ENCODE peak calls at places on chromosome 4, in seven cellular contexts. One of them, this sample, is unnamed.

GRCh38 chr4:10114147-10114546 is 2.5 kb downstream of the WDR1 start:
- DNase-seq in endothelial cell: no peak
- DNase-seq in tibial artery: no peak
- DNase-seq in retinal pigment epithelial cell: no peak
- DNase-seq in choroid plexus epithelial cell: no peak
- DNase-seq in fibroblast of lung: no peak
- DNase-seq in ascending aorta: no peak
- DNase-seq in this sample: no peak

GRCh38 chr4:19486400-19486799 is 765.3 kb upstream of the SLIT2 start:
- DNase-seq in endothelial cell: peak; percentile 5
- DNase-seq in fibroblast of lung: peak; percentile 11
- DNase-seq in choroid plexus epithelial cell: peak; percentile 45
- DNase-seq in ascending aorta: no peak
- DNase-seq in tibial artery: no peak
- DNase-seq in retinal pigment epithelial cell: no peak
- DNase-seq in this sample: no peak

GRCh38 chr4:169485791-169486742 is 126.3 kb downstream of the NEK1 start:
- DNase-seq in retinal pigment epithelial cell: peak; percentile 13
- DNase-seq in ascending aorta: no peak
- DNase-seq in endothelial cell: peak; percentile 44
- DNase-seq in choroid plexus epithelial cell: peak; percentile 79
- DNase-seq in fibroblast of lung: peak; percentile 79
- DNase-seq in tibial artery: no peak
- DNase-seq in this sample: peak; percentile 49

GRCh38 chr4:20391224-20391623 is 139.5 kb downstream of the SLIT2 start:
- DNase-seq in ascending aorta: no peak
- DNase-seq in tibial artery: no peak
- DNase-seq in endothelial cell: no peak
- DNase-seq in fibroblast of lung: peak; percentile 54
- DNase-seq in choroid plexus epithelial cell: peak; percentile 74
- DNase-seq in retinal pigment epithelial cell: no peak
- DNase-seq in this sample: no peak

GRCh38 chr4:183118585-183118984 is 19.5 kb downstream of the WWC2 start:
- DNase-seq in choroid plexus epithelial cell: peak; percentile 88
- DNase-seq in retinal pigment epithelial cell: no peak
- DNase-seq in fibroblast of lung: peak; percentile 68
- DNase-seq in tibial artery: no peak
- DNase-seq in endothelial cell: no peak
- DNase-seq in ascending aorta: no peak
- DNase-seq in this sample: peak; percentile 39

GRCh38 chr4:15149234-15149841 is 147.1 kb downstream of the CPEB2 start:
- DNase-seq in retinal pigment epithelial cell: no peak
- DNase-seq in ascending aorta: no peak
- DNase-seq in tibial artery: no peak
- DNase-seq in endothelial cell: no peak
- DNase-seq in choroid plexus epithelial cell: peak; percentile 53
- DNase-seq in fibroblast of lung: peak; percentile 44
- DNase-seq in this sample: no peak

GRCh38 chr4:153538408-153539057 is 72.4 kb downstream of the TMEM131L start:
- DNase-seq in tibial artery: peak; percentile 80
- DNase-seq in fibroblast of lung: peak; percentile 54
- DNase-seq in retinal pigment epithelial cell: no peak
- DNase-seq in choroid plexus epithelial cell: peak; percentile 72
- DNase-seq in endothelial cell: no peak
- DNase-seq in ascending aorta: no peak
- DNase-seq in this sample: peak; percentile 33

GRCh38 chr4:8269535-8270417 is at the start of gene HTRA3:
- DNase-seq in fibroblast of lung: peak; percentile 48
- DNase-seq in choroid plexus epithelial cell: peak; percentile 47
- DNase-seq in tibial artery: no peak
- DNase-seq in endothelial cell: peak; percentile 32
- DNase-seq in ascending aorta: no peak
- DNase-seq in retinal pigment epithelial cell: no peak
- DNase-seq in this sample: peak; percentile 43

GRCh38 chr4:1092026-1092982 is 21.1 kb downstream of the RNF212 start:
- DNase-seq in tibial artery: no peak
- DNase-seq in retinal pigment epithelial cell: no peak
- DNase-seq in ascending aorta: no peak
- DNase-seq in choroid plexus epithelial cell: no peak
- DNase-seq in endothelial cell: no peak
- DNase-seq in fibroblast of lung: no peak
- DNase-seq in this sample: no peak

GRCh38 chr4:140025470-140025869 is 128.5 kb downstream of the MAML3 start:
- DNase-seq in fibroblast of lung: no peak
- DNase-seq in ascending aorta: no peak
- DNase-seq in retinal pigment epithelial cell: no peak
- DNase-seq in choroid plexus epithelial cell: no peak
- DNase-seq in endothelial cell: no peak
- DNase-seq in tibial artery: no peak
- DNase-seq in this sample: no peak

GRCh38 chr4:152992027-152992426 is 55.9 kb downstream of the FHDC1 start:
- DNase-seq in choroid plexus epithelial cell: no peak
- DNase-seq in ascending aorta: no peak
- DNase-seq in fibroblast of lung: no peak
- DNase-seq in endothelial cell: no peak
- DNase-seq in retinal pigment epithelial cell: no peak
- DNase-seq in tibial artery: no peak
- DNase-seq in this sample: no peak

GRCh38 chr4:22099896-22100295 is 151.3 kb upstream of the KCNIP4 start:
- DNase-seq in fibroblast of lung: peak; percentile 2
- DNase-seq in endothelial cell: no peak
- DNase-seq in choroid plexus epithelial cell: peak; percentile 41
- DNase-seq in ascending aorta: no peak
- DNase-seq in tibial artery: no peak
- DNase-seq in retinal pigment epithelial cell: no peak
- DNase-seq in this sample: no peak

GRCh38 chr4:185204238-185204910 is 574 bp upstream of the CFAP97 start:
- DNase-seq in retinal pigment epithelial cell: no peak
- DNase-seq in endothelial cell: no peak
- DNase-seq in choroid plexus epithelial cell: peak; percentile 31
- DNase-seq in tibial artery: no peak
- DNase-seq in fibroblast of lung: peak; percentile 26
- DNase-seq in ascending aorta: no peak
- DNase-seq in this sample: no peak

GRCh38 chr4:2338754-2339457 is 77.0 kb upstream of the MXD4 start:
- DNase-seq in tibial artery: no peak
- DNase-seq in ascending aorta: no peak
- DNase-seq in choroid plexus epithelial cell: no peak
- DNase-seq in retinal pigment epithelial cell: no peak
- DNase-seq in endothelial cell: no peak
- DNase-seq in fibroblast of lung: no peak
- DNase-seq in this sample: no peak

GRCh38 chr4:122922877-122923511 is 597 bp upstream of the NUDT6 start:
- DNase-seq in choroid plexus epithelial cell: peak; percentile 91
- DNase-seq in ascending aorta: no peak
- DNase-seq in fibroblast of lung: peak; percentile 87
- DNase-seq in endothelial cell: peak; percentile 77
- DNase-seq in retinal pigment epithelial cell: peak; percentile 70
- DNase-seq in tibial artery: peak; percentile 88
- DNase-seq in this sample: peak; percentile 93

GRCh38 chr4:189059996-189060570 is 880.6 kb upstream of the FRG1 start:
- DNase-seq in ascending aorta: no peak
- DNase-seq in endothelial cell: no peak
- DNase-seq in tibial artery: no peak
- DNase-seq in fibroblast of lung: no peak
- DNase-seq in choroid plexus epithelial cell: no peak
- DNase-seq in retinal pigment epithelial cell: no peak
- DNase-seq in this sample: no peak

GRCh38 chr4:139633661-139634060 is 32.0 kb upstream of the MGST2 start:
- DNase-seq in tibial artery: no peak
- DNase-seq in endothelial cell: peak; percentile 34
- DNase-seq in choroid plexus epithelial cell: peak; percentile 66
- DNase-seq in ascending aorta: no peak
- DNase-seq in fibroblast of lung: peak; percentile 43
- DNase-seq in retinal pigment epithelial cell: no peak
- DNase-seq in this sample: peak; percentile 53

GRCh38 chr4:109414938-109415337 is 18.7 kb upstream of the SEC24B start:
- DNase-seq in ascending aorta: no peak
- DNase-seq in fibroblast of lung: peak; percentile 23
- DNase-seq in endothelial cell: no peak
- DNase-seq in retinal pigment epithelial cell: no peak
- DNase-seq in choroid plexus epithelial cell: peak; percentile 30
- DNase-seq in tibial artery: no peak
- DNase-seq in this sample: no peak

GRCh38 chr4:1357356-1358248 is 10.6 kb downstream of the UVSSA start:
- DNase-seq in retinal pigment epithelial cell: no peak
- DNase-seq in fibroblast of lung: no peak
- DNase-seq in tibial artery: no peak
- DNase-seq in ascending aorta: no peak
- DNase-seq in endothelial cell: no peak
- DNase-seq in choroid plexus epithelial cell: no peak
- DNase-seq in this sample: no peak

GRCh38 chr4:84167579-84167978 is 331.5 kb downstream of the NKX6-1 start:
- DNase-seq in choroid plexus epithelial cell: no peak
- DNase-seq in ascending aorta: no peak
- DNase-seq in fibroblast of lung: no peak
- DNase-seq in tibial artery: no peak
- DNase-seq in endothelial cell: peak; percentile 14
- DNase-seq in retinal pigment epithelial cell: no peak
- DNase-seq in this sample: no peak

GRCh38 chr4:84166486-84166885 is 332.6 kb downstream of the NKX6-1 start:
- DNase-seq in tibial artery: no peak
- DNase-seq in retinal pigment epithelial cell: no peak
- DNase-seq in ascending aorta: no peak
- DNase-seq in endothelial cell: no peak
- DNase-seq in fibroblast of lung: no peak
- DNase-seq in choroid plexus epithelial cell: no peak
- DNase-seq in this sample: no peak

GRCh38 chr4:84171871-84172270 is 327.2 kb downstream of the NKX6-1 start:
- DNase-seq in retinal pigment epithelial cell: no peak
- DNase-seq in tibial artery: no peak
- DNase-seq in choroid plexus epithelial cell: no peak
- DNase-seq in endothelial cell: no peak
- DNase-seq in fibroblast of lung: no peak
- DNase-seq in ascending aorta: no peak
- DNase-seq in this sample: no peak

DNA sequence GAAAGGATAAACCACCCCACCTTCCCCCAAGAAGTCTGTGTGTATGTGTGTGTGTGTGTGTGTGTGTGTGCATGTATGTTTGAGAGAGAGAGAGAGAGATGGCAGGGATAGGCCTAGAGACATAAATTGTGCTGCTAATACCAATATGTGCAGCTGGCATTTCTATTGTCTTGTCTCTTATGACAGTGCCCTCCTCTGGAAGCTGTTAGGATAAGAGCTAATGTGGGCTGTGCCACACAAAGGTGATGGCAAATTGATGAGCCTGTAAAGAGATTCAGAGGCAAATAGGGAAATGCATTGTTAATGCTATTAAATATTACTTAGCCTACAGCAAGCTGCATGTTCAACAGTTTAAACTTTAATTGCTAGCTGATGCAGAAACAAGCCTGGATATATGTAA is 332.0 kb downstream of the NKX6-1 start:
- DNase-seq in ascending aorta: no peak
- DNase-seq in choroid plexus epithelial cell: no peak
- DNase-seq in tibial artery: no peak
- DNase-seq in fibroblast of lung: no peak
- DNase-seq in retinal pigment epithelial cell: no peak
- DNase-seq in endothelial cell: no peak
- DNase-seq in this sample: no peak
- TF ChIP-seq CTCF in ascending aorta: no peak
- TF ChIP-seq CTCF in choroid plexus epithelial cell: no peak
- TF ChIP-seq CTCF in tibial artery: no peak
- TF ChIP-seq CTCF in fibroblast of lung: no peak
- TF ChIP-seq CTCF in retinal pigment epithelial cell: no peak
- TF ChIP-seq CTCF in endothelial cell: no peak
- TF ChIP-seq CTCF in this sample: no peak

DNA sequence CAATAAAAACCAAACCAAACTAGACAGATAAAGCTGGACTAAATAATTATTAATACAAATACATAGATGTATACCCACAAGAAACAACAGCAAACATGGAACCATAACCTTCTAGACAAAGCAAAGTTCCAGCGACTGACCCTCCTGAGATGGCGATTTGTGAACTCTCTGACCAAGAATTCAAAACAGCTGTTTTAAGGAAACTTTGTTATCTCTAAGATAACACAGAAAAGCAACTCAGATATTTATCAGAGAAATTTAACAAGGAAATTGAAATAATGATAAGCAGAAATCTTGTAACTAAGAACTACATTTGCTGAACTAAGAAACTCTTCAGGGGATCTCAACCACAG is 23.4 kb upstream of the MTHFD2L start:
- DNase-seq in retinal pigment epithelial cell: no peak
- DNase-seq in endothelial cell: no peak
- DNase-seq in choroid plexus epithelial cell: peak; percentile 11
- DNase-seq in fibroblast of lung: no peak
- DNase-seq in ascending aorta: no peak
- DNase-seq in tibial artery: no peak
- DNase-seq in this sample: no peak
- TF ChIP-seq CTCF in retinal pigment epithelial cell: no peak
- TF ChIP-seq CTCF in endothelial cell: no peak
- TF ChIP-seq CTCF in choroid plexus epithelial cell: no peak
- TF ChIP-seq CTCF in fibroblast of lung: no peak
- TF ChIP-seq CTCF in ascending aorta: no peak
- TF ChIP-seq CTCF in tibial artery: no peak
- TF ChIP-seq CTCF in this sample: no peak

DNA sequence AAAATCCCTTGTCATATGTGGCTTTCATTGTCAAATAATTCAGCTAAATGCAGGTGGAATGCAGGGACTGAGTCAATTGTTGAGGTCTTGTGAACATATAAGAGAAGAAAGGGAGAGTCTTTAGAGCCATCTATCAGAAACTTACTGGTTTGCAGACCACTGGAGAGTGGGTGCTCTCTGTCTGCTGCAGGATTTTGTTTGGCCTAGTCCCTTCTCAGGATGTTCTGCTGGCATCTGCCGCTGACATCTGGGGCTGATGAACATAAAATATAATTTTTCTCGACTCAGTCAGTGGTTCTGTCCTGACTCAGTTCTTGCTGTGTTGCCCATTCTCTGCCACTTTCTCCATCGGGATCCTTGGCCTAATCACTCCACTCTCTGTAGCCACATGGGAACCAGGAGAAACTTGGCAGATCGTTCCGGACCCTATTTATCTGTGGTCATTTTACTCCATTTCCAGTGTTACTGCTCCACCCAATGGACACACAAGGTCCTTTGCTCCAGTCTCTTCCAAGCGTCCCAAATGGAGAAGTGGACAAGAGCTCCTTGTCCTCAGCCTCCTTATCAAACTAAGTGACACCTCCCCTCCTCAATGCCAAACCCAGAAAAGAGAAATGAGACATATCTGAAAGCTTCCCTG is 436.2 kb downstream of the FAT4 start:
- DNase-seq in fibroblast of lung: peak; percentile 69
- DNase-seq in retinal pigment epithelial cell: no peak
- DNase-seq in choroid plexus epithelial cell: peak; percentile 85
- DNase-seq in ascending aorta: no peak
- DNase-seq in endothelial cell: peak; percentile 47
- DNase-seq in tibial artery: no peak
- DNase-seq in this sample: peak; percentile 62
- TF ChIP-seq CTCF in fibroblast of lung: peak; percentile 47
- TF ChIP-seq CTCF in retinal pigment epithelial cell: peak; percentile 35
- TF ChIP-seq CTCF in choroid plexus epithelial cell: peak; percentile 79
- TF ChIP-seq CTCF in ascending aorta: peak; percentile 42
- TF ChIP-seq CTCF in endothelial cell: no peak
- TF ChIP-seq CTCF in tibial artery: peak; percentile 13
- TF ChIP-seq CTCF in this sample: no peak

DNA sequence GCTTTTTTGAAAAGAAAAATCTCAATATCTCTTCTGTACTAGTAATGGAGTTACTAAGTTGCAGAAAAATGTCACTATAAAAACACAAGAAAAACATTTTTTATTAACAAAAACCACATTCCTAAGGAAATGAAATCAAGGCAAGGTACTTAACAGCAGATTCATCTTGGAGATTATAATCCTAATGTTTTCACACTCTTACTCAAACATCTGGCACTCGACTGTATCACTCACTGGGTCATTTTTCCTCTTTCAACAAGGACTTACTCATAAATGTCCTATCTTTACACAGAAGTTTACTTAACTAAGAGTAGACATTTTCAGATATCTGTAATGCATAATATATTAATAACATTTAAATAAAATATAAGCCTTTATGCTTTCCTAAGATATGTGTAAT is 216.6 kb downstream of the NR3C2 start:
- DNase-seq in choroid plexus epithelial cell: no peak
- DNase-seq in tibial artery: no peak
- DNase-seq in ascending aorta: no peak
- DNase-seq in endothelial cell: no peak
- DNase-seq in fibroblast of lung: no peak
- DNase-seq in retinal pigment epithelial cell: no peak
- DNase-seq in this sample: no peak
- TF ChIP-seq CTCF in choroid plexus epithelial cell: no peak
- TF ChIP-seq CTCF in tibial artery: no peak
- TF ChIP-seq CTCF in ascending aorta: no peak
- TF ChIP-seq CTCF in endothelial cell: no peak
- TF ChIP-seq CTCF in fibroblast of lung: no peak
- TF ChIP-seq CTCF in retinal pigment epithelial cell: no peak
- TF ChIP-seq CTCF in this sample: no peak